ENCODE peak calls at places on chromosomes 16 and 17, in six cellular contexts. One of them, this sample, is unnamed.

GRCh38 chr17:79798296-79799173 is 1.7 kb upstream of the CBX8 start:
- DNase-seq in GM23248: peak
- DNase-seq in keratinocyte: no peak
- DNase-seq in naive thymus-derived CD4-positive, alpha-beta T cell: peak
- DNase-seq in CD8-positive, alpha-beta memory T cell: no peak
- DNase-seq in aorta: no peak
- DNase-seq in this sample: no peak

GRCh38 chr17:3959295-3959899 is 4.8 kb downstream of the ATP2A3 start:
- DNase-seq in GM23248: peak
- DNase-seq in keratinocyte: no peak
- DNase-seq in naive thymus-derived CD4-positive, alpha-beta T cell: no peak
- DNase-seq in CD8-positive, alpha-beta memory T cell: no peak
- DNase-seq in aorta: no peak
- DNase-seq in this sample: no peak

GRCh38 chr17:58679263-58680037 is 12.4 kb downstream of the TEX14 start:
- DNase-seq in GM23248: no peak
- DNase-seq in keratinocyte: no peak
- DNase-seq in naive thymus-derived CD4-positive, alpha-beta T cell: no peak
- DNase-seq in CD8-positive, alpha-beta memory T cell: no peak
- DNase-seq in aorta: no peak
- DNase-seq in this sample: no peak

GRCh38 chr16:8795096-8795495 is 2.3 kb downstream of the TMEM186 start:
- DNase-seq in GM23248: no peak
- DNase-seq in keratinocyte: no peak
- DNase-seq in naive thymus-derived CD4-positive, alpha-beta T cell: no peak
- DNase-seq in CD8-positive, alpha-beta memory T cell: no peak
- DNase-seq in aorta: no peak
- DNase-seq in this sample: no peak

GRCh38 chr17:2123467-2124251 is 68.8 kb downstream of the HIC1 start:
- DNase-seq in GM23248: peak
- DNase-seq in keratinocyte: no peak
- DNase-seq in naive thymus-derived CD4-positive, alpha-beta T cell: no peak
- DNase-seq in CD8-positive, alpha-beta memory T cell: no peak
- DNase-seq in aorta: no peak
- DNase-seq in this sample: no peak

GRCh38 chr17:81518113-81518784 is 5.7 kb upstream of the ACTG1 start:
- DNase-seq in GM23248: peak
- DNase-seq in keratinocyte: no peak
- DNase-seq in naive thymus-derived CD4-positive, alpha-beta T cell: no peak
- DNase-seq in CD8-positive, alpha-beta memory T cell: no peak
- DNase-seq in aorta: no peak
- DNase-seq in this sample: no peak

GRCh38 chr17:42459256-42459982 is 741 bp downstream of the ATP6V0A1 start:
- DNase-seq in GM23248: peak
- DNase-seq in keratinocyte: no peak
- DNase-seq in naive thymus-derived CD4-positive, alpha-beta T cell: peak
- DNase-seq in CD8-positive, alpha-beta memory T cell: no peak
- DNase-seq in aorta: peak
- DNase-seq in this sample: no peak

GRCh38 chr16:56708418-56708817 is 21.5 kb upstream of the NUP93 start:
- DNase-seq in GM23248: no peak
- DNase-seq in keratinocyte: no peak
- DNase-seq in naive thymus-derived CD4-positive, alpha-beta T cell: peak
- DNase-seq in CD8-positive, alpha-beta memory T cell: peak
- DNase-seq in aorta: no peak
- DNase-seq in this sample: no peak

GRCh38 chr16:86919531-86920305 is 341.4 kb downstream of the FOXL1 start:
- DNase-seq in GM23248: no peak
- DNase-seq in keratinocyte: no peak
- DNase-seq in naive thymus-derived CD4-positive, alpha-beta T cell: no peak
- DNase-seq in CD8-positive, alpha-beta memory T cell: no peak
- DNase-seq in aorta: no peak
- DNase-seq in this sample: no peak

GRCh38 chr17:45171338-45172231 is 9.9 kb downstream of the HEXIM2 start:
- DNase-seq in GM23248: peak
- DNase-seq in keratinocyte: peak
- DNase-seq in naive thymus-derived CD4-positive, alpha-beta T cell: no peak
- DNase-seq in CD8-positive, alpha-beta memory T cell: no peak
- DNase-seq in aorta: peak
- DNase-seq in this sample: peak

GRCh38 chr17:16255481-16255901 is 38.5 kb downstream of the PIGL start:
- DNase-seq in GM23248: peak
- DNase-seq in keratinocyte: no peak
- DNase-seq in naive thymus-derived CD4-positive, alpha-beta T cell: no peak
- DNase-seq in CD8-positive, alpha-beta memory T cell: no peak
- DNase-seq in aorta: peak
- DNase-seq in this sample: no peak

GRCh38 chr16:85928411-85928820 is 29.5 kb downstream of the IRF8 start:
- DNase-seq in GM23248: peak
- DNase-seq in keratinocyte: no peak
- DNase-seq in naive thymus-derived CD4-positive, alpha-beta T cell: no peak
- DNase-seq in CD8-positive, alpha-beta memory T cell: no peak
- DNase-seq in aorta: no peak
- DNase-seq in this sample: no peak

GRCh38 chr17:64786337-64786736 is 124.2 kb upstream of the SMURF2 start:
- DNase-seq in GM23248: no peak
- DNase-seq in keratinocyte: peak
- DNase-seq in naive thymus-derived CD4-positive, alpha-beta T cell: no peak
- DNase-seq in CD8-positive, alpha-beta memory T cell: no peak
- DNase-seq in aorta: no peak
- DNase-seq in this sample: no peak

GRCh38 chr17:59851431-59852375 is 41.0 kb downstream of the TUBD1 start:
- DNase-seq in GM23248: peak
- DNase-seq in keratinocyte: no peak
- DNase-seq in naive thymus-derived CD4-positive, alpha-beta T cell: no peak
- DNase-seq in CD8-positive, alpha-beta memory T cell: no peak
- DNase-seq in aorta: no peak
- DNase-seq in this sample: no peak

GRCh38 chr17:35723735-35724134 is 7.7 kb upstream of the RASL10B start:
- DNase-seq in GM23248: no peak
- DNase-seq in keratinocyte: no peak
- DNase-seq in naive thymus-derived CD4-positive, alpha-beta T cell: no peak
- DNase-seq in CD8-positive, alpha-beta memory T cell: no peak
- DNase-seq in aorta: no peak
- DNase-seq in this sample: no peak

GRCh38 chr17:35727635-35728034 is 3.8 kb upstream of the RASL10B start:
- DNase-seq in GM23248: no peak
- DNase-seq in keratinocyte: no peak
- DNase-seq in naive thymus-derived CD4-positive, alpha-beta T cell: no peak
- DNase-seq in CD8-positive, alpha-beta memory T cell: no peak
- DNase-seq in aorta: no peak
- DNase-seq in this sample: no peak

GRCh38 chr17:35726609-35727460 is 4.6 kb upstream of the RASL10B start:
- DNase-seq in GM23248: peak
- DNase-seq in keratinocyte: no peak
- DNase-seq in naive thymus-derived CD4-positive, alpha-beta T cell: no peak
- DNase-seq in CD8-positive, alpha-beta memory T cell: no peak
- DNase-seq in aorta: peak
- DNase-seq in this sample: peak

GRCh38 chr17:35725058-35725457 is 6.4 kb upstream of the RASL10B start:
- DNase-seq in GM23248: no peak
- DNase-seq in keratinocyte: no peak
- DNase-seq in naive thymus-derived CD4-positive, alpha-beta T cell: no peak
- DNase-seq in CD8-positive, alpha-beta memory T cell: no peak
- DNase-seq in aorta: no peak
- DNase-seq in this sample: no peak

DNA sequence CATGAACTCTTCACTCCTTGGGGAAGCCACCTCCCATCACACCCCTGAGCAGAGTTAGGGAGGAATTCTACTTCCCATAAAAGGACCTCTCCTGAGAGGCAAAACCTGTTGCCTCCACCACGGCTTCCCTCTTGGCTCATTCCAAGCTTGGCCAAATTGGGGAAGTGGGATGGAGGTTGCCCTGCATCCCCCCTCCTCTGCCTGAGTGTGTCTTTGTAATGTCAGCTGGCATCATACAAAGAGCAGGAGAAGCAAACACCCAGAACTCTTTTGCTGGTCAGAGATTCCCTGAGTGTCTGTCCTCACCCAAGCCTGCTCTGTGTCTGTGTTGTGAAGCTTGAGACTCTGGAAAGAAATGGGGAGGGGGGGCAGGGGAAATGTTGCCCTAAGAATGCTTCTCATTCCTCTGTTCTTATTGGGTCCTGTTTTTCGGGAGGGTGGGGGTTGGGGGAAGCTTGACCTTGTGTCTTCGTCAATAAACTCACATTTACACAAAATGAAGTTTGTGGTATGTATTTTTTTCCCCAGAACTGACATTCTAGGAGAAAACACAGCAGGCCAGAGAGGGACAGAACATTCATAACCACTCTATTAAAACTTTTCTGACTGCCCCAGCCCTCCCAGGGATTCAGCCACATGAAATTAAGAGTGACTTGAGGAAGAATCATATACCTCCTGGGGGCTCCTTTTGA is 5.4 kb upstream of the RASL10B start:
- DNase-seq in GM23248: no peak
- DNase-seq in keratinocyte: no peak
- DNase-seq in naive thymus-derived CD4-positive, alpha-beta T cell: no peak
- DNase-seq in CD8-positive, alpha-beta memory T cell: no peak
- DNase-seq in aorta: no peak
- DNase-seq in this sample: no peak
- H3K27ac ChIP-seq in GM23248: peak
- H3K27ac ChIP-seq in keratinocyte: no peak
- H3K27ac ChIP-seq in naive thymus-derived CD4-positive, alpha-beta T cell: no peak
- H3K27ac ChIP-seq in CD8-positive, alpha-beta memory T cell: no peak
- H3K27ac ChIP-seq in aorta: no peak
- H3K27ac ChIP-seq in this sample: no peak

GRCh38 chr17:57477483-57478357 is 221.4 kb downstream of the MSI2 start:
- DNase-seq in GM23248: no peak
- DNase-seq in keratinocyte: no peak
- DNase-seq in naive thymus-derived CD4-positive, alpha-beta T cell: no peak
- DNase-seq in CD8-positive, alpha-beta memory T cell: no peak
- DNase-seq in aorta: no peak
- DNase-seq in this sample: no peak

GRCh38 chr17:57475786-57476185 is 219.5 kb downstream of the MSI2 start:
- DNase-seq in GM23248: no peak
- DNase-seq in keratinocyte: no peak
- DNase-seq in naive thymus-derived CD4-positive, alpha-beta T cell: no peak
- DNase-seq in CD8-positive, alpha-beta memory T cell: no peak
- DNase-seq in aorta: no peak
- DNase-seq in this sample: no peak

GRCh38 chr17:57478851-57479250 is 222.5 kb downstream of the MSI2 start:
- DNase-seq in GM23248: no peak
- DNase-seq in keratinocyte: no peak
- DNase-seq in naive thymus-derived CD4-positive, alpha-beta T cell: no peak
- DNase-seq in CD8-positive, alpha-beta memory T cell: no peak
- DNase-seq in aorta: no peak
- DNase-seq in this sample: no peak

GRCh38 chr17:57480438-57481196 is 224.3 kb downstream of the MSI2 start:
- DNase-seq in GM23248: peak
- DNase-seq in keratinocyte: no peak
- DNase-seq in naive thymus-derived CD4-positive, alpha-beta T cell: no peak
- DNase-seq in CD8-positive, alpha-beta memory T cell: no peak
- DNase-seq in aorta: no peak
- DNase-seq in this sample: peak

DNA sequence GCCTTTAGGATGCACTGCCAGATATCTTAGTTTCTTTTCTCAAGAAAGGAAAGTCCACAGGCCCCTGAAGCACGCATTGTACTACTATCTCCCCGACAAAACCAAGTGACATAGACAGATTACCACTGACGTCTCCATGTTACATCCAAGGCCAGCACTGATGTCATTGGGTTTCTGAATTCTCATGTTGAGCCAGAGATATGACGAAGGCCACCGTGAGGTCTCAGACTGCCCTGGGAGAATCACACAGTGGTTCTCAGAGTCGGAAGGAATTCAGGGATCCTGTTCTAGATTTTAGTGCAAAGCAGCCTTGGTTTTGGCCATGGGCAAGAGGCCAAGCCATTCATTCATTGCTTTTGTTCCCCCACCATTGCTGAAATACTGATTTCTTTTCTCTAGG is 222.1 kb downstream of the MSI2 start:
- DNase-seq in GM23248: no peak
- DNase-seq in keratinocyte: no peak
- DNase-seq in naive thymus-derived CD4-positive, alpha-beta T cell: no peak
- DNase-seq in CD8-positive, alpha-beta memory T cell: no peak
- DNase-seq in aorta: no peak
- DNase-seq in this sample: no peak
- H3K27ac ChIP-seq in GM23248: no peak
- H3K27ac ChIP-seq in keratinocyte: no peak
- H3K27ac ChIP-seq in naive thymus-derived CD4-positive, alpha-beta T cell: no peak
- H3K27ac ChIP-seq in CD8-positive, alpha-beta memory T cell: no peak
- H3K27ac ChIP-seq in aorta: no peak
- H3K27ac ChIP-seq in this sample: no peak

GRCh38 chr16:74667215-74667765 is 613 bp upstream of the RFWD3 start:
- DNase-seq in GM23248: peak
- DNase-seq in keratinocyte: no peak
- DNase-seq in naive thymus-derived CD4-positive, alpha-beta T cell: peak
- DNase-seq in CD8-positive, alpha-beta memory T cell: peak
- DNase-seq in aorta: peak
- DNase-seq in this sample: no peak
- H3K27ac ChIP-seq in GM23248: peak
- H3K27ac ChIP-seq in keratinocyte: peak
- H3K27ac ChIP-seq in naive thymus-derived CD4-positive, alpha-beta T cell: peak
- H3K27ac ChIP-seq in CD8-positive, alpha-beta memory T cell: peak
- H3K27ac ChIP-seq in aorta: no peak
- H3K27ac ChIP-seq in this sample: no peak

GRCh38 chr16:80117731-80118130 is 423.1 kb upstream of the DYNLRB2 start:
- DNase-seq in GM23248: no peak
- DNase-seq in keratinocyte: no peak
- DNase-seq in naive thymus-derived CD4-positive, alpha-beta T cell: no peak
- DNase-seq in CD8-positive, alpha-beta memory T cell: no peak
- DNase-seq in aorta: no peak
- DNase-seq in this sample: no peak

GRCh38 chr16:80121522-80121909 is 419.3 kb upstream of the DYNLRB2 start:
- DNase-seq in GM23248: no peak
- DNase-seq in keratinocyte: no peak
- DNase-seq in naive thymus-derived CD4-positive, alpha-beta T cell: no peak
- DNase-seq in CD8-positive, alpha-beta memory T cell: no peak
- DNase-seq in aorta: no peak
- DNase-seq in this sample: no peak

GRCh38 chr16:80122155-80122554 is 418.6 kb upstream of the DYNLRB2 start:
- DNase-seq in GM23248: peak
- DNase-seq in keratinocyte: no peak
- DNase-seq in naive thymus-derived CD4-positive, alpha-beta T cell: no peak
- DNase-seq in CD8-positive, alpha-beta memory T cell: no peak
- DNase-seq in aorta: peak
- DNase-seq in this sample: no peak

GRCh38 chr16:80123189-80123588 is 417.6 kb upstream of the DYNLRB2 start:
- DNase-seq in GM23248: peak
- DNase-seq in keratinocyte: no peak
- DNase-seq in naive thymus-derived CD4-positive, alpha-beta T cell: no peak
- DNase-seq in CD8-positive, alpha-beta memory T cell: no peak
- DNase-seq in aorta: no peak
- DNase-seq in this sample: no peak

DNA sequence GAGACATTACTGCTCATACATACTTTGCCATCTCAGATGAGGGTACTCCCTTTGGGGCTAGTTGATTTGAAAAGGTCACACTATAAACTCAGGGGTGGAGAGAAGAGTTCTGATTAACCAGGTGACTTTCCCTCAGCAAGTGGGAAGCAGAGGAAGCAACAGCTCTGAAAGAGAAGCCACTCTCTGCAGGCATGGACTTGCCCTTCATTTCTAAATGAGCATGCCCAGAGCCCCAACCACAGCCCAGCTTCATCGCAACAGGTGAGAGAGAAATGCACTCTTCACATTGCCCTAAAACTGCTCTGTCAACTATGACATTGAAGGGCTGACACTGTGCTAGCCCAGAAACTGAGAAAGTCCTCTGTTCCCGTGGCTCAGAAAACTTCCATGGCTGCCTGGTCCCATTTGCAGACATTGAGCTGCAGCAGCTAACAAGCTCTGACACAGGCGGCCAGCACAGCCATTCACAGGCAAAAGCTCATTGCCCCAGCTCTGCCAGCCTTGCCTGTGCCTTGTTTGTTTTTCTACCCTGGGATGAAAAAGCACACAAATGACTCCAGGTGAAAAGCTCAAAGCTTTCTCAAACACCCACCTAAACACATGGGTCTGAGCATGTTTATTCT is 419.8 kb upstream of the DYNLRB2 start:
- DNase-seq in GM23248: no peak
- DNase-seq in keratinocyte: peak
- DNase-seq in naive thymus-derived CD4-positive, alpha-beta T cell: no peak
- DNase-seq in CD8-positive, alpha-beta memory T cell: no peak
- DNase-seq in aorta: no peak
- DNase-seq in this sample: no peak
- H3K27ac ChIP-seq in GM23248: no peak
- H3K27ac ChIP-seq in keratinocyte: no peak
- H3K27ac ChIP-seq in naive thymus-derived CD4-positive, alpha-beta T cell: no peak
- H3K27ac ChIP-seq in CD8-positive, alpha-beta memory T cell: no peak
- H3K27ac ChIP-seq in aorta: no peak
- H3K27ac ChIP-seq in this sample: no peak